ENCODE peak calls at places on chromosomes 11 and 22, in seven cellular contexts. P is astrocyte of the spinal cord; W is RPMI7951; E is natural killer cell treated with Interleukin-12 subunit alpha and Interleukin-12 subunit beta and Interleukin-15 and Interleukin-18, amount 100 ng/mL, for 72 hours; U is ACHN; X is iris pigment epithelial cell; T is activated naive CD4-positive, alpha-beta T cell treated with Interleukin-2 at 50 U/mL for 16 hours. Q is an unnamed sample.

GRCh38 chr11:66417000-66417399 is 3.8 kb upstream of the NPAS4 start:
- DNase-seq in P (no peak), W (peak), E (no peak), U (no peak), X (no peak), T (peak), Q (no peak)

GRCh38 chr22:44647141-44647540 is 54.9 kb upstream of the PRR5 start:
- DNase-seq in P (no peak), W (no peak), E (no peak), U (no peak), X (no peak), T (no peak), Q (no peak)

GRCh38 chr11:63768232-63769043 is at the start of gene ZFTA:
- DNase-seq in P (peak), W (peak), E (peak), U (peak), X (peak), T (peak), Q (peak)

GRCh38 chr22:39985383-39986045 is 9.2 kb upstream of the FAM83F start:
- DNase-seq in P (no peak), W (no peak), E (no peak), U (no peak), X (no peak), T (no peak), Q (no peak)

GRCh38 chr22:47299211-47299878 is 536.9 kb downstream of the TBC1D22A start:
- DNase-seq in P (no peak), W (no peak), E (no peak), U (no peak), X (no peak), T (no peak), Q (no peak)

GRCh38 chr22:42138122-42138770 is 7.6 kb upstream of the CYP2D6 start:
- DNase-seq in P (no peak), W (no peak), E (no peak), U (no peak), X (no peak), T (no peak), Q (no peak)

GRCh38 chr22:48742556-48743343 is 1084.9 kb downstream of the BRD1 start:
- DNase-seq in P (no peak), W (no peak), E (no peak), U (no peak), X (no peak), T (no peak), Q (no peak)

GRCh38 chr11:134343646-134344045 is 11.9 kb downstream of the GLB1L2 start:
- DNase-seq in P (no peak), W (no peak), E (no peak), U (no peak), X (no peak), T (no peak), Q (no peak)

GRCh38 chr11:76209956-76210885 is 3.9 kb upstream of the WNT11 start:
- DNase-seq in P (peak), W (peak), E (no peak), U (peak), X (peak), T (peak), Q (peak)

GRCh38 chr11:21654091-21654490 is 538.8 kb upstream of the ANO5 start:
- DNase-seq in P (no peak), W (no peak), E (no peak), U (no peak), X (no peak), T (no peak), Q (no peak)

GRCh38 chr11:72844356-72844755 is 30.1 kb downstream of the ATG16L2 start:
- DNase-seq in P (peak), W (peak), E (no peak), U (no peak), X (peak), T (no peak), Q (no peak)

GRCh38 chr22:41481131-41481830 is 12.4 kb downstream of the ACO2 start:
- DNase-seq in P (peak), W (peak), E (no peak), U (peak), X (no peak), T (no peak), Q (peak)

GRCh38 chr11:60127311-60127811 is 38.9 kb downstream of the MS4A2 start:
- DNase-seq in P (no peak), W (peak), E (no peak), U (peak), X (no peak), T (no peak), Q (no peak)

GRCh38 chr11:62680825-62681240 is 2.0 kb upstream of the UBXN1 start:
- DNase-seq in P (peak), W (peak), E (no peak), U (peak), X (peak), T (peak), Q (peak)

GRCh38 chr11:20668844-20669832 is at the start of gene NELL1:
- DNase-seq in P (no peak), W (no peak), E (no peak), U (peak), X (no peak), T (no peak), Q (no peak)

GRCh38 chr22:48510599-48510998 is 1317.1 kb downstream of the BRD1 start:
- DNase-seq in P (no peak), W (no peak), E (no peak), U (no peak), X (no peak), T (no peak), Q (no peak)

GRCh38 chr11:47152953-47153950 is 23.4 kb downstream of the ARFGAP2 start:
- DNase-seq in P (peak), W (peak), E (no peak), U (peak), X (peak), T (peak), Q (peak)

GRCh38 chr11:57667065-57667714 is 724 bp upstream of the ZDHHC5 start:
- DNase-seq in P (peak), W (peak), E (peak), U (peak), X (peak), T (peak), Q (peak)

GRCh38 chr22:31155425-31155824 is 4.6 kb upstream of the RNF185 start:
- DNase-seq in P (peak), W (no peak), E (no peak), U (no peak), X (peak), T (no peak), Q (peak)

GRCh38 chr22:22912135-22912408 is 24.5 kb downstream of the IGLL5 start:
- DNase-seq in P (no peak), W (no peak), E (no peak), U (no peak), X (no peak), T (no peak), Q (no peak)

GRCh38 chr22:17772249-17772962 is 1.9 kb downstream of the BID start:
- DNase-seq in P (no peak), W (peak), E (peak), U (no peak), X (peak), T (no peak), Q (no peak)

GRCh38 chr22:27212617-27213177 is 555.3 kb downstream of the MIAT start:
- DNase-seq in P (peak), W (peak), E (no peak), U (peak), X (peak), T (no peak), Q (peak)

GRCh38 chr22:46508391-46508999 is 28.9 kb downstream of the CELSR1 start:
- DNase-seq in P (no peak), W (no peak), E (no peak), U (no peak), X (no peak), T (no peak), Q (peak)

GRCh38 chr11:19253149-19253540 is 12.4 kb upstream of the E2F8 start:
- DNase-seq in P (no peak), W (no peak), E (no peak), U (no peak), X (no peak), T (no peak), Q (no peak)

GRCh38 chr11:1138053-1138452 is 19.7 kb upstream of the MUC5AC start:
- DNase-seq in P (peak), W (peak), E (no peak), U (peak), X (peak), T (no peak), Q (no peak)

GRCh38 chr11:108511851-108512474 is 13.8 kb upstream of the POGLUT3 start:
- DNase-seq in P (peak), W (peak), E (no peak), U (peak), X (peak), T (no peak), Q (peak)

GRCh38 chr11:121418625-121419114 is 33.4 kb upstream of the SORL1 start:
- DNase-seq in P (no peak), W (peak), E (peak), U (no peak), X (no peak), T (peak), Q (no peak)